ENCODE peak calls at places on chromosomes 7 and 10, in ten cellular contexts. B is stomach, U is neural crest cell, Y is adrenal gland, D is lower leg skin, Z is fibroblast of lung, J is AG10803, L is BE2C, I is astrocyte of the spinal cord, X is B cell. R is an unnamed sample.

GRCh38 chr7:31051598-31052503 is at the start of gene ADCYAP1R1:
- DNase-seq in B (no peak), U (peak), Y (no peak), D (no peak), Z (no peak), J (no peak), L (peak), I (no peak), X (no peak), R (peak)

GRCh38 chr7:20236790-20237189 is 19.6 kb upstream of the MACC1 start:
- DNase-seq in B (no peak), U (no peak), Y (no peak), D (no peak), Z (peak), J (peak), L (no peak), I (peak), X (no peak), R (no peak)

GRCh38 chr7:34108150-34108549 is 202.8 kb downstream of the BMPER start:
- DNase-seq in B (no peak), U (no peak), Y (no peak), D (no peak), Z (peak), J (peak), L (no peak), I (peak), X (no peak), R (no peak)

GRCh38 chr7:24959735-24960485 is 20.1 kb downstream of the OSBPL3 start:
- DNase-seq in B (no peak), U (no peak), Y (no peak), D (no peak), Z (peak), J (no peak), L (no peak), I (no peak), X (no peak), R (no peak)

GRCh38 chr7:34061175-34061574 is 155.8 kb downstream of the BMPER start:
- DNase-seq in B (no peak), U (no peak), Y (no peak), D (no peak), Z (peak), J (peak), L (no peak), I (peak), X (no peak), R (no peak)

GRCh38 chr7:74615933-74616780 is 41.4 kb upstream of the GTF2I start:
- DNase-seq in B (no peak), U (no peak), Y (no peak), D (no peak), Z (no peak), J (no peak), L (no peak), I (no peak), X (no peak), R (no peak)

GRCh38 chr10:132518572-132519381 is 18.8 kb upstream of the INPP5A start:
- DNase-seq in B (peak), U (no peak), Y (peak), D (peak), Z (no peak), J (no peak), L (no peak), I (no peak), X (no peak), R (peak)

GRCh38 chr10:117615649-117616048 is 73.1 kb downstream of the EMX2 start:
- DNase-seq in B (no peak), U (no peak), Y (no peak), D (peak), Z (no peak), J (no peak), L (no peak), I (no peak), X (no peak), R (no peak)

GRCh38 chr10:116752563-116752962 is 10.2 kb upstream of the HSPA12A start:
- DNase-seq in B (no peak), U (no peak), Y (no peak), D (no peak), Z (peak), J (no peak), L (no peak), I (no peak), X (no peak), R (no peak)

GRCh38 chr7:30149640-30150272 is 15.0 kb downstream of the MTURN start:
- DNase-seq in B (no peak), U (no peak), Y (no peak), D (no peak), Z (no peak), J (no peak), L (no peak), I (no peak), X (no peak), R (no peak)

GRCh38 chr7:74092964-74093339 is 9.3 kb downstream of the LIMK1 start:
- DNase-seq in B (no peak), U (no peak), Y (peak), D (peak), Z (peak), J (no peak), L (peak), I (peak), X (no peak), R (peak)

GRCh38 chr7:158723714-158724385 is 19.2 kb upstream of the NCAPG2 start:
- DNase-seq in B (no peak), U (no peak), Y (no peak), D (no peak), Z (no peak), J (no peak), L (no peak), I (no peak), X (no peak), R (no peak)

GRCh38 chr10:103278862-103279298 is 1.9 kb downstream of the INA start:
- DNase-seq in B (peak), U (peak), Y (no peak), D (no peak), Z (peak), J (peak), L (peak), I (peak), X (no peak), R (peak)

GRCh38 chr10:30818010-30818660 is 188.6 kb upstream of the LYZL2 start:
- DNase-seq in B (peak), U (no peak), Y (peak), D (no peak), Z (peak), J (peak), L (peak), I (peak), X (no peak), R (peak)

DNA sequence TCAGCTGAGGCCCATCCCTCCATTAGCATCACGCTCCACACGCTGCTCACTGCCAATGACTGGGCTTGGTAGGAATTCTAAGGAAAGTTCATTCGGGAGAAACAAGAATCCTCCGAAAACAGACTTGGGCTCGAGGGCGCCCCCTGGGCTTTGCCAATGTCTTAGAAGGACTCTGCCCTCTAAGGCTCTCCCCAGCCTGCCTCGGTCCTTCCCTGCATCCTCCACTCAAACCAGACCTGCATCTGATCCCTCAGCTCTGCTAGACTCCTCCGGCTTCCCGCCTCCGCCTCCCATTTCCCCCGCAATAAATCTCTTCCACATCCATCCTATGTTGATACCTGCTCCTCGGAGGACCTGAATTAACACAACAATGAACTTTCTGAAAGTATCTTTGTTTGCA is 177.6 kb downstream of the PLPP4 start:
- DNase-seq in B (no peak), U (peak), Y (no peak), D (no peak), Z (no peak), J (no peak), L (peak), I (no peak), X (no peak), R (no peak)
- TF ChIP-seq CTCF in B (no peak), U (no peak), Y (no peak), D (no peak), Z (no peak), J (no peak), L (peak), I (no peak), X (no peak), R (no peak)

GRCh38 chr7:36207451-36208291 is 54.6 kb downstream of the EEPD1 start:
- DNase-seq in B (peak), U (no peak), Y (peak), D (no peak), Z (peak), J (peak), L (peak), I (peak), X (no peak), R (peak)
- TF ChIP-seq CTCF in B (no peak), U (no peak), Y (peak), D (no peak), Z (no peak), J (peak), L (peak), I (peak), X (no peak), R (no peak)

GRCh38 chr7:26507375-26508068 is 215.9 kb downstream of the SNX10 start:
- DNase-seq in B (no peak), U (no peak), Y (no peak), D (no peak), Z (no peak), J (no peak), L (no peak), I (no peak), X (no peak), R (no peak)
- TF ChIP-seq CTCF in B (no peak), U (no peak), Y (no peak), D (no peak), Z (no peak), J (no peak), L (no peak), I (no peak), X (no peak), R (no peak)

GRCh38 chr10:44058259-44058658 is 326.6 kb downstream of the CXCL12 start:
- DNase-seq in B (no peak), U (no peak), Y (no peak), D (peak), Z (no peak), J (no peak), L (no peak), I (no peak), X (no peak), R (no peak)

GRCh38 chr10:44056947-44057811 is 327.7 kb downstream of the CXCL12 start:
- DNase-seq in B (no peak), U (no peak), Y (no peak), D (peak), Z (no peak), J (no peak), L (no peak), I (peak), X (no peak), R (no peak)

GRCh38 chr10:44053391-44053790 is 331.5 kb downstream of the CXCL12 start:
- DNase-seq in B (no peak), U (no peak), Y (no peak), D (no peak), Z (no peak), J (no peak), L (no peak), I (no peak), X (no peak), R (no peak)

GRCh38 chr10:44054046-44054445 is 330.9 kb downstream of the CXCL12 start:
- DNase-seq in B (no peak), U (no peak), Y (no peak), D (peak), Z (no peak), J (no peak), L (no peak), I (no peak), X (no peak), R (no peak)

GRCh38 chr10:44056206-44056605 is 328.7 kb downstream of the CXCL12 start:
- DNase-seq in B (no peak), U (no peak), Y (no peak), D (peak), Z (no peak), J (peak), L (peak), I (no peak), X (no peak), R (peak)
- TF ChIP-seq CTCF in B (no peak), U (no peak), Y (no peak), D (no peak), Z (no peak), J (peak), L (no peak), I (no peak), X (no peak), R (no peak)

GRCh38 chr7:44107961-44108767 is 4.0 kb downstream of the AEBP1 start:
- DNase-seq in B (no peak), U (no peak), Y (no peak), D (no peak), Z (no peak), J (no peak), L (no peak), I (no peak), X (no peak), R (no peak)

GRCh38 chr7:44110724-44111635 is 6.8 kb downstream of the AEBP1 start:
- DNase-seq in B (no peak), U (no peak), Y (no peak), D (no peak), Z (no peak), J (no peak), L (no peak), I (no peak), X (no peak), R (no peak)

GRCh38 chr7:44109991-44110390 is 5.8 kb downstream of the AEBP1 start:
- DNase-seq in B (no peak), U (no peak), Y (no peak), D (no peak), Z (no peak), J (no peak), L (no peak), I (no peak), X (no peak), R (no peak)

GRCh38 chr7:44107116-44107960 is 3.2 kb downstream of the AEBP1 start:
- DNase-seq in B (no peak), U (no peak), Y (no peak), D (no peak), Z (no peak), J (no peak), L (no peak), I (no peak), X (no peak), R (no peak)

DNA sequence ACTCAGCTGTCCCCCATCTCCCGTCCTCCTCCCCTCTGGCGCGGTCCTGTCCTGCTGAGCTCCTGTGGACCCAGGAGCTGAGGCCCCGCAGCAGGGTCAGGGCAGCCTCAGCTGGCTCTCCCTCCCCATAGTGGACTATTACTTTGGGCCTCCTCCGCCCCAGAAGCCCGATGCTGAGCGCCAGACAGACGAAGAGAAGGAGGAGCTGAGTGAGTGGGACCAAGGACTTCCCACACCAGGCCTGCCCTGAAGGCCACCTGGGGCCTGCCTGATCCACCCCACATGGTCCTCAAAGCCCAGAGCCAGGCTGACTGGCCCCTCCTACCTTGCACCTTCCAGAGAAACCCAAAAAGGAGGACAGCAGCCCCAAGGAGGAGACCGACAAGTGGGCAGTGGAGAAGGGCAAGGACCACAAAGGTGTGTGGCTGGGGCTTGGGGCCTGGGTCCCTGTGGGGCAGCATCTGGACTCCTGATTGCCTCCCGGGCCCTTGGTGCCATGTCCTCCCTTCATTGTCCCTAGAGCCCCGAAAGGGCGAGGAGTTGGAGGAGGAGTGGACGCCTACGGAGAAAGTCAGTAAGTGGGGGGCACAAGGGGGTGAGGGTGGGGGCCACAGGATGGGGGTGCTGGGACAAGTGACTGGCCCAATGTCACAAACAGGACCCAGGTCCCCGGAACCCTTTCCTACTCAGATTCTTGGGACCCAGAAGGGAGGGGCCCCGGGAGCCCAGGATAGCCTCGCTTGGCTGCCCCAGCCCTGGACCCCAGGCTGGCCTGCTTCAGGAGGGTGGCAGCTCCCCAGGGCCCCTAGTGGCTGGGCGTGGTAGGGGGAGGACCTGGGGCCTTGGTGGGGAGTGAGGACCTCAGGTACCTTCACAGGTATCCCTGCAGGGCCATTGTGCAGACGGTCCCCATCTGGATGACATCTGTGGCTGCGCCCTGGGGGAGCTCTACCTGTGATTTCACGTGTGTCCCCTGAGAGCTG is 4.9 kb downstream of the AEBP1 start:
- DNase-seq in B (no peak), U (no peak), Y (no peak), D (no peak), Z (no peak), J (no peak), L (no peak), I (no peak), X (no peak), R (no peak)
- TF ChIP-seq CTCF in B (no peak), U (no peak), Y (no peak), D (no peak), Z (no peak), J (no peak), L (peak), I (no peak), X (no peak), R (no peak)

DNA sequence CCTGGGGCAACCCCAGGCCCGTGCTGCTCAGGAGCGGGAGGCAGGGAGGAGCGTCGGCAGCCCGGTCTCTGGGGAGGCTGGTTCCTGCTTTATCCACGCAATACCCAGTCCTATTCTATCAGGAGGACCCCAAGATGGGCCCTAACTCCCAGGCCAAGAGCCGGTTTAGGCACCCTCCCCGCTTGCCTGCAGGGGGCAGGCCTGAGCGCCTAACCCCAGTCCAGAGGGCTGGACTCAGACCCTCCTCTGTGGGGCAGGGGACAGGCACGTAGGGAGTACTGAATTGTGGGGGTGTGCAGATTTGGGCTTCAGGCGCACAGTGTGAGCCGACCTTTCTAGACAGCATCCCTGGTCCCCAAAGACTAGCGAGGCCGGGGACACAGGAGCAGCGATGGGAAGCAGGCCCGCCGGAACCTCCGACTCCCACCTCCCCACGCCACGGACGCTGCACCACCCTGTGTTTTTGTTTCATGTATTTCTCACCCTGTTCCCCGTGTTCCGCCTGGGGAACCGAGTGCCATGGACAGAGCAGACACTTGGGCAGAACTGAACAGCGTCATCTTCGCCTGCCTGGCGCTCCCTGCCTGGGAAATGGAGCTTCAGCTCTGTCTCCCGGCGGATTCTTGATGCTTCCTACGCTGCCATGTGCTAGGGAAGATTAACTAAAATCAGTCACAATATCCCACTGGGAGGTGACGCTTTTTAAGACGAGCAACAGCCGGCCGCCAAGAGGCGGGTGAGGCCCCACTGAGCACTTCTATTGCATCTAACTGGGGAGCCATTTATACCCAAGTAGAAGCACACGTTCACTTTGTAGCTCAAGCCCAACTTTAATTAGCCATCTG is 5.3 kb downstream of the NUDT1 start:
- DNase-seq in B (no peak), U (peak), Y (no peak), D (no peak), Z (no peak), J (no peak), L (peak), I (no peak), X (no peak), R (no peak)
- TF ChIP-seq CTCF in B (peak), U (peak), Y (peak), D (no peak), Z (peak), J (peak), L (peak), I (peak), X (peak), R (peak)

GRCh38 chr7:46446151-46446550 is 525.1 kb upstream of the IGFBP3 start:
- DNase-seq in B (no peak), U (no peak), Y (no peak), D (no peak), Z (no peak), J (no peak), L (peak), I (no peak), X (no peak), R (no peak)

GRCh38 chr7:46444266-46444665 is 523.2 kb upstream of the IGFBP3 start:
- DNase-seq in B (no peak), U (no peak), Y (no peak), D (no peak), Z (no peak), J (peak), L (no peak), I (no peak), X (no peak), R (no peak)

GRCh38 chr7:46440186-46440585 is 519.1 kb upstream of the IGFBP3 start:
- DNase-seq in B (no peak), U (no peak), Y (no peak), D (no peak), Z (no peak), J (no peak), L (no peak), I (no peak), X (no peak), R (no peak)
- TF ChIP-seq CTCF in B (no peak), U (no peak), Y (no peak), D (no peak), Z (no peak), J (no peak), L (no peak), I (no peak), X (no peak), R (no peak)